ENCODE peak calls at places on chromosomes 6 and 20, in ten cellular contexts. U is psoas muscle; Y is tibial nerve; R is heart right ventricle; W is CD8-positive, alpha-beta memory T cell; Z is MM.1S; M is NB4; D is naive thymus-derived CD4-positive, alpha-beta T cell; T is testis; F is A549. N is an unnamed sample.

GRCh38 chr20:43448748-43449535 is 8.8 kb upstream of the SRSF6 start:
- DNase-seq in T (peak), Z (peak), M (peak), Y (no peak), D (peak), U (no peak), F (peak), R (no peak), W (peak), N (no peak)

GRCh38 chr6:47153066-47153755 is 111.1 kb upstream of the ADGRF1 start:
- DNase-seq in M (no peak), R (no peak), F (peak), W (no peak), D (no peak), T (no peak), U (no peak), Z (no peak), Y (no peak), N (no peak)

GRCh38 chr6:139334791-139335446 is 39.5 kb downstream of the CITED2 start:
- DNase-seq in M (peak), W (no peak), Y (no peak), U (no peak), Z (no peak), F (no peak), D (no peak), R (peak), T (no peak), N (no peak)

GRCh38 chr6:15453622-15454021 is 207.8 kb downstream of the JARID2 start:
- DNase-seq in T (peak), D (no peak), R (no peak), F (no peak), Z (no peak), W (no peak), U (peak), Y (no peak), M (no peak), N (peak)

GRCh38 chr6:67886036-67886707 is 748.9 kb upstream of the ADGRB3 start:
- DNase-seq in U (no peak), T (no peak), M (no peak), Z (no peak), R (no peak), Y (no peak), W (no peak), F (no peak), D (no peak), N (no peak)

GRCh38 chr6:119040229-119040628 is 38.2 kb downstream of the FAM184A start:
- DNase-seq in Y (no peak), U (no peak), R (no peak), F (no peak), T (no peak), D (no peak), Z (no peak), M (no peak), W (no peak), N (no peak)

GRCh38 chr6:162726997-162727346 is 594 bp downstream of the PRKN start:
- DNase-seq in Z (peak), T (peak), D (no peak), W (no peak), F (no peak), Y (no peak), R (no peak), M (peak), U (no peak), N (no peak)

GRCh38 chr20:34825530-34826362 is at the start of gene NCOA6:
- DNase-seq in F (peak), U (peak), R (peak), W (peak), M (peak), T (peak), D (peak), Y (peak), Z (peak), N (peak)

GRCh38 chr6:137185290-137185689 is 11.8 kb upstream of the IL22RA2 start:
- DNase-seq in W (no peak), M (no peak), T (no peak), Y (no peak), D (no peak), Z (no peak), R (no peak), U (no peak), F (no peak), N (no peak)

GRCh38 chr6:20426177-20427082 is 24.8 kb downstream of the E2F3 start:
- DNase-seq in F (no peak), W (no peak), T (no peak), R (no peak), M (no peak), Y (no peak), U (no peak), Z (no peak), D (no peak), N (no peak)

GRCh38 chr6:151652338-151652737 is 155.1 kb upstream of the ESR1 start:
- DNase-seq in T (no peak), W (no peak), R (no peak), Y (no peak), F (no peak), M (no peak), D (no peak), Z (no peak), U (no peak), N (peak)

GRCh38 chr6:3364391-3364790 is 92.5 kb downstream of the SLC22A23 start:
- DNase-seq in W (no peak), F (no peak), R (no peak), M (no peak), Y (no peak), U (no peak), Z (no peak), T (no peak), D (no peak), N (no peak)

GRCh38 chr6:17311595-17312311 is 30.6 kb downstream of the RBM24 start:
- DNase-seq in R (peak), Y (no peak), M (no peak), D (no peak), U (peak), F (peak), T (no peak), W (no peak), Z (no peak), N (no peak)

GRCh38 chr6:35216832-35217811 is 3.4 kb downstream of the SCUBE3 start:
- DNase-seq in Z (no peak), U (no peak), F (no peak), W (no peak), M (no peak), R (no peak), D (no peak), T (no peak), Y (no peak), N (no peak)

GRCh38 chr20:48638546-48638945 is 189.3 kb downstream of the PREX1 start:
- DNase-seq in U (no peak), D (no peak), R (no peak), Z (no peak), Y (no peak), T (no peak), F (peak), W (no peak), M (peak), N (no peak)

GRCh38 chr6:23245559-23245958 is 676.2 kb downstream of the HDGFL1 start:
- DNase-seq in U (no peak), R (no peak), Z (no peak), F (no peak), T (no peak), Y (no peak), W (no peak), M (no peak), D (no peak), N (no peak)

GRCh38 chr6:11160199-11160598 is 48.7 kb upstream of the ERVFRD-1 start:
- DNase-seq in W (no peak), Z (no peak), U (no peak), M (no peak), F (no peak), D (no peak), T (no peak), R (no peak), Y (no peak), N (no peak)

GRCh38 chr6:4210619-4211419 is 75.4 kb upstream of the ECI2 start:
- DNase-seq in Z (peak), W (peak), R (peak), F (peak), D (peak), Y (peak), T (peak), U (peak), M (peak), N (peak)

GRCh38 chr6:170291271-170292110 is 613 bp upstream of the DLL1 start:
- DNase-seq in U (peak), F (no peak), Y (no peak), T (peak), W (peak), Z (no peak), R (peak), D (no peak), M (peak), N (peak)

GRCh38 chr20:57587989-57588377 is 27.1 kb downstream of the PCK1 start:
- DNase-seq in R (no peak), U (no peak), T (no peak), W (no peak), M (no peak), D (no peak), F (no peak), Z (no peak), Y (no peak), N (no peak)

GRCh38 chr6:82264824-82265223 is 17.3 kb upstream of the IBTK start:
- DNase-seq in F (no peak), U (no peak), Z (no peak), T (no peak), W (no peak), Y (no peak), D (no peak), M (no peak), R (no peak), N (no peak)

GRCh38 chr20:50242548-50242862 is 51.9 kb downstream of the CEBPB start:
- DNase-seq in Y (no peak), W (no peak), D (no peak), M (no peak), U (peak), R (no peak), F (no peak), T (no peak), Z (no peak), N (no peak)

GRCh38 chr20:406200-407096 is 1.7 kb upstream of the RBCK1 start:
- DNase-seq in R (no peak), F (no peak), W (no peak), M (no peak), Z (no peak), T (no peak), Y (no peak), U (no peak), D (no peak), N (no peak)

GRCh38 chr20:53608456-53609413 is 15.1 kb upstream of the ZNF217 start:
- DNase-seq in Z (no peak), F (no peak), U (peak), D (no peak), W (peak), R (peak), Y (no peak), T (peak), M (peak), N (peak)

GRCh38 chr6:111952821-111953535 is 79.7 kb upstream of the FYN start:
- DNase-seq in R (no peak), M (peak), F (peak), W (no peak), D (no peak), Z (peak), U (no peak), Y (no peak), T (no peak), N (no peak)

GRCh38 chr20:45963059-45964011 is 8.7 kb downstream of the ZNF335 start:
- DNase-seq in M (peak), F (peak), W (peak), Y (no peak), T (no peak), D (peak), R (no peak), Z (peak), U (peak), N (no peak)

GRCh38 chr6:55825402-55826051 is 49.9 kb downstream of the BMP5 start:
- DNase-seq in T (peak), R (peak), F (peak), Y (no peak), M (no peak), W (no peak), U (no peak), Z (no peak), D (no peak), N (no peak)

GRCh38 chr6:90569223-90569622 is 17.6 kb downstream of the MAP3K7 start:
- DNase-seq in U (no peak), R (no peak), T (no peak), Z (no peak), M (no peak), F (no peak), D (no peak), W (no peak), Y (no peak), N (no peak)
- H3K4me3 ChIP-seq in U (no peak), R (no peak), T (no peak), Z (no peak), M (no peak), F (no peak), D (no peak), W (no peak), Y (no peak), N (no peak)

GRCh38 chr20:59537991-59538390 is 66.3 kb upstream of the PHACTR3 start:
- DNase-seq in F (no peak), Z (no peak), R (no peak), T (no peak), Y (no peak), U (no peak), D (no peak), W (no peak), M (no peak), N (no peak)
- H3K4me3 ChIP-seq in F (no peak), Z (no peak), R (no peak), T (no peak), Y (no peak), U (no peak), D (no peak), W (no peak), M (no peak), N (no peak)

GRCh38 chr6:116373300-116373699 is 2.6 kb downstream of the DSE start:
- DNase-seq in Y (no peak), R (no peak), W (no peak), U (no peak), M (no peak), F (no peak), T (no peak), Z (no peak), D (no peak), N (no peak)
- H3K4me3 ChIP-seq in Y (peak), R (no peak), W (no peak), U (no peak), M (no peak), F (no peak), T (no peak), Z (no peak), D (no peak), N (no peak)

GRCh38 chr6:89037156-89037900 is 43.2 kb upstream of the PNRC1 start:
- DNase-seq in M (no peak), F (no peak), Z (no peak), W (no peak), Y (no peak), D (no peak), R (no peak), U (peak), T (no peak), N (no peak)

GRCh38 chr6:89034586-89035251 is 45.8 kb upstream of the PNRC1 start:
- DNase-seq in Z (no peak), U (no peak), D (no peak), T (peak), M (peak), R (peak), F (peak), W (no peak), Y (no peak), N (peak)

GRCh38 chr6:89032599-89032998 is 48.0 kb upstream of the PNRC1 start:
- DNase-seq in W (no peak), R (no peak), F (no peak), D (no peak), Y (no peak), T (no peak), U (no peak), Z (no peak), M (no peak), N (no peak)

GRCh38 chr6:89035252-89036106 is 45.1 kb upstream of the PNRC1 start:
- DNase-seq in W (no peak), Y (peak), T (peak), D (no peak), R (peak), U (peak), F (peak), Z (no peak), M (no peak), N (peak)
- H3K4me3 ChIP-seq in W (no peak), Y (no peak), T (no peak), D (no peak), R (no peak), U (peak), F (peak), Z (no peak), M (no peak), N (no peak)

GRCh38 chr6:159074120-159074684 is 29.4 kb upstream of the TAGAP start:
- DNase-seq in Z (no peak), R (no peak), Y (no peak), D (no peak), U (no peak), M (peak), T (peak), W (no peak), F (peak), N (no peak)
- H3K4me3 ChIP-seq in Z (peak), R (no peak), Y (peak), D (no peak), U (no peak), M (peak), T (no peak), W (no peak), F (peak), N (peak)

GRCh38 chr6:132369526-132369925 is 31.7 kb downstream of the MOXD1 start:
- DNase-seq in F (no peak), D (no peak), T (no peak), M (no peak), Y (no peak), U (no peak), W (no peak), R (no peak), Z (no peak), N (no peak)
- H3K4me3 ChIP-seq in F (no peak), D (no peak), T (no peak), M (no peak), Y (peak), U (no peak), W (no peak), R (no peak), Z (no peak), N (no peak)